ENCODE peak calls at places on chromosomes 16 and 17, in nine cellular contexts. One of them, this sample, is unnamed.

GRCh38 chr17:61065263-61065773 is 334.3 kb upstream of the TBX2 start:
- DNase-seq in uterus: no peak
- DNase-seq in A549: peak; percentile 10
- DNase-seq in HepG2: peak; percentile 86
- DNase-seq in tibial nerve: no peak
- DNase-seq in ascending aorta: no peak
- DNase-seq in brain microvascular endothelial cell: peak; percentile 61
- DNase-seq in dorsolateral prefrontal cortex: no peak
- DNase-seq in pancreas: no peak
- DNase-seq in this sample: no peak

GRCh38 chr17:14270508-14270907 is 30.4 kb upstream of the HS3ST3B1 start:
- DNase-seq in brain microvascular endothelial cell: no peak
- DNase-seq in uterus: no peak
- DNase-seq in pancreas: no peak
- DNase-seq in HepG2: no peak
- DNase-seq in ascending aorta: no peak
- DNase-seq in tibial nerve: no peak
- DNase-seq in A549: no peak
- DNase-seq in dorsolateral prefrontal cortex: no peak
- DNase-seq in this sample: no peak

GRCh38 chr17:19705201-19705600 is 11.2 kb downstream of the SLC47A2 start:
- DNase-seq in ascending aorta: no peak
- DNase-seq in brain microvascular endothelial cell: no peak
- DNase-seq in dorsolateral prefrontal cortex: no peak
- DNase-seq in uterus: no peak
- DNase-seq in tibial nerve: no peak
- DNase-seq in pancreas: no peak
- DNase-seq in HepG2: no peak
- DNase-seq in A549: no peak
- DNase-seq in this sample: no peak

GRCh38 chr17:19386276-19386863 is 620 bp downstream of the MFAP4 start:
- DNase-seq in pancreas: no peak
- DNase-seq in ascending aorta: peak; percentile 86
- DNase-seq in dorsolateral prefrontal cortex: peak; percentile 26
- DNase-seq in HepG2: no peak
- DNase-seq in uterus: peak; percentile 91
- DNase-seq in brain microvascular endothelial cell: peak; percentile 66
- DNase-seq in A549: peak; percentile 79
- DNase-seq in tibial nerve: peak; percentile 62
- DNase-seq in this sample: peak; percentile 91

GRCh38 chr17:8442310-8442709 is 6.6 kb downstream of the NDEL1 start:
- DNase-seq in brain microvascular endothelial cell: no peak
- DNase-seq in HepG2: no peak
- DNase-seq in uterus: no peak
- DNase-seq in pancreas: no peak
- DNase-seq in dorsolateral prefrontal cortex: no peak
- DNase-seq in ascending aorta: no peak
- DNase-seq in tibial nerve: no peak
- DNase-seq in A549: no peak
- DNase-seq in this sample: no peak

GRCh38 chr17:43442711-43443110 is 41.1 kb upstream of the DHX8 start:
- DNase-seq in uterus: no peak
- DNase-seq in A549: no peak
- DNase-seq in tibial nerve: no peak
- DNase-seq in ascending aorta: no peak
- DNase-seq in HepG2: no peak
- DNase-seq in dorsolateral prefrontal cortex: no peak
- DNase-seq in brain microvascular endothelial cell: peak; percentile 25
- DNase-seq in pancreas: no peak
- DNase-seq in this sample: no peak

GRCh38 chr16:31727553-31727952 is 146.1 kb upstream of the ZNF267 start:
- DNase-seq in HepG2: no peak
- DNase-seq in A549: no peak
- DNase-seq in brain microvascular endothelial cell: no peak
- DNase-seq in pancreas: no peak
- DNase-seq in ascending aorta: no peak
- DNase-seq in uterus: no peak
- DNase-seq in dorsolateral prefrontal cortex: no peak
- DNase-seq in tibial nerve: no peak
- DNase-seq in this sample: no peak

GRCh38 chr16:17211797-17212196 is 259.0 kb downstream of the XYLT1 start:
- DNase-seq in tibial nerve: no peak
- DNase-seq in dorsolateral prefrontal cortex: no peak
- DNase-seq in HepG2: peak; percentile 34
- DNase-seq in brain microvascular endothelial cell: no peak
- DNase-seq in pancreas: no peak
- DNase-seq in A549: no peak
- DNase-seq in uterus: no peak
- DNase-seq in ascending aorta: no peak
- DNase-seq in this sample: no peak

GRCh38 chr17:78375401-78376079 is 2.9 kb upstream of the PGS1 start:
- DNase-seq in A549: no peak
- DNase-seq in HepG2: peak; percentile 89
- DNase-seq in brain microvascular endothelial cell: peak; percentile 86
- DNase-seq in uterus: peak; percentile 37
- DNase-seq in ascending aorta: peak; percentile 88
- DNase-seq in tibial nerve: no peak
- DNase-seq in dorsolateral prefrontal cortex: no peak
- DNase-seq in pancreas: no peak
- DNase-seq in this sample: no peak
- H3K4me3 ChIP-seq in A549: no peak overlapping the region
- H3K4me3 ChIP-seq in HepG2: peak overlapping the region; percentile 4
- H3K4me3 ChIP-seq in brain microvascular endothelial cell: no peak overlapping the region
- H3K4me3 ChIP-seq in uterus: no peak overlapping the region
- H3K4me3 ChIP-seq in ascending aorta: no peak overlapping the region
- H3K4me3 ChIP-seq in tibial nerve: no peak overlapping the region
- H3K4me3 ChIP-seq in dorsolateral prefrontal cortex: no peak overlapping the region
- H3K4me3 ChIP-seq in pancreas: no peak overlapping the region
- H3K4me3 ChIP-seq in this sample: peak overlapping the region; percentile 14

GRCh38 chr17:17700251-17700969 is 19.2 kb downstream of the RAI1 start:
- DNase-seq in ascending aorta: no peak
- DNase-seq in pancreas: no peak
- DNase-seq in A549: no peak
- DNase-seq in brain microvascular endothelial cell: no peak
- DNase-seq in dorsolateral prefrontal cortex: no peak
- DNase-seq in HepG2: no peak
- DNase-seq in tibial nerve: no peak
- DNase-seq in uterus: no peak
- DNase-seq in this sample: no peak

GRCh38 chr17:17701658-17702057 is 20.4 kb downstream of the RAI1 start:
- DNase-seq in tibial nerve: no peak
- DNase-seq in pancreas: no peak
- DNase-seq in uterus: no peak
- DNase-seq in A549: no peak
- DNase-seq in ascending aorta: no peak
- DNase-seq in dorsolateral prefrontal cortex: no peak
- DNase-seq in brain microvascular endothelial cell: no peak
- DNase-seq in HepG2: no peak
- DNase-seq in this sample: no peak

GRCh38 chr17:17702370-17702769 is 21.1 kb downstream of the RAI1 start:
- DNase-seq in ascending aorta: no peak
- DNase-seq in A549: no peak
- DNase-seq in brain microvascular endothelial cell: no peak
- DNase-seq in tibial nerve: no peak
- DNase-seq in uterus: no peak
- DNase-seq in dorsolateral prefrontal cortex: no peak
- DNase-seq in pancreas: no peak
- DNase-seq in HepG2: no peak
- DNase-seq in this sample: no peak

GRCh38 chr17:17702821-17703607 is 21.8 kb downstream of the RAI1 start:
- DNase-seq in pancreas: no peak
- DNase-seq in HepG2: peak; percentile 53
- DNase-seq in A549: no peak
- DNase-seq in ascending aorta: no peak
- DNase-seq in dorsolateral prefrontal cortex: no peak
- DNase-seq in uterus: no peak
- DNase-seq in brain microvascular endothelial cell: no peak
- DNase-seq in tibial nerve: no peak
- DNase-seq in this sample: no peak

GRCh38 chr17:17701112-17701511 is 19.9 kb downstream of the RAI1 start:
- DNase-seq in HepG2: no peak
- DNase-seq in brain microvascular endothelial cell: no peak
- DNase-seq in A549: no peak
- DNase-seq in ascending aorta: no peak
- DNase-seq in tibial nerve: no peak
- DNase-seq in pancreas: no peak
- DNase-seq in uterus: no peak
- DNase-seq in dorsolateral prefrontal cortex: no peak
- DNase-seq in this sample: no peak
- H3K27ac ChIP-seq in HepG2: no peak overlapping the region
- H3K27ac ChIP-seq in brain microvascular endothelial cell: no peak overlapping the region
- H3K27ac ChIP-seq in A549: peak overlapping the region; percentile 6
- H3K27ac ChIP-seq in ascending aorta: no peak overlapping the region
- H3K27ac ChIP-seq in tibial nerve: peak overlapping the region; percentile 95
- H3K27ac ChIP-seq in pancreas: no peak overlapping the region
- H3K27ac ChIP-seq in uterus: peak overlapping the region; percentile 76
- H3K27ac ChIP-seq in dorsolateral prefrontal cortex: no peak overlapping the region
- H3K27ac ChIP-seq in this sample: no peak overlapping the region

GRCh38 chr16:85479972-85480726 is 133.0 kb upstream of the GSE1 start:
- DNase-seq in brain microvascular endothelial cell: no peak
- DNase-seq in dorsolateral prefrontal cortex: no peak
- DNase-seq in uterus: no peak
- DNase-seq in pancreas: no peak
- DNase-seq in ascending aorta: no peak
- DNase-seq in tibial nerve: no peak
- DNase-seq in HepG2: no peak
- DNase-seq in A549: peak; percentile 94
- DNase-seq in this sample: no peak
- TF ChIP-seq CTCF in brain microvascular endothelial cell: peak; percentile 67
- TF ChIP-seq CTCF in dorsolateral prefrontal cortex: no peak
- TF ChIP-seq CTCF in uterus: no peak
- TF ChIP-seq CTCF in pancreas: peak; percentile 16
- TF ChIP-seq CTCF in ascending aorta: peak; percentile 19
- TF ChIP-seq CTCF in tibial nerve: no peak
- TF ChIP-seq CTCF in HepG2: peak; percentile 56
- TF ChIP-seq CTCF in A549: peak; percentile 73
- TF ChIP-seq CTCF in this sample: no peak

DNA sequence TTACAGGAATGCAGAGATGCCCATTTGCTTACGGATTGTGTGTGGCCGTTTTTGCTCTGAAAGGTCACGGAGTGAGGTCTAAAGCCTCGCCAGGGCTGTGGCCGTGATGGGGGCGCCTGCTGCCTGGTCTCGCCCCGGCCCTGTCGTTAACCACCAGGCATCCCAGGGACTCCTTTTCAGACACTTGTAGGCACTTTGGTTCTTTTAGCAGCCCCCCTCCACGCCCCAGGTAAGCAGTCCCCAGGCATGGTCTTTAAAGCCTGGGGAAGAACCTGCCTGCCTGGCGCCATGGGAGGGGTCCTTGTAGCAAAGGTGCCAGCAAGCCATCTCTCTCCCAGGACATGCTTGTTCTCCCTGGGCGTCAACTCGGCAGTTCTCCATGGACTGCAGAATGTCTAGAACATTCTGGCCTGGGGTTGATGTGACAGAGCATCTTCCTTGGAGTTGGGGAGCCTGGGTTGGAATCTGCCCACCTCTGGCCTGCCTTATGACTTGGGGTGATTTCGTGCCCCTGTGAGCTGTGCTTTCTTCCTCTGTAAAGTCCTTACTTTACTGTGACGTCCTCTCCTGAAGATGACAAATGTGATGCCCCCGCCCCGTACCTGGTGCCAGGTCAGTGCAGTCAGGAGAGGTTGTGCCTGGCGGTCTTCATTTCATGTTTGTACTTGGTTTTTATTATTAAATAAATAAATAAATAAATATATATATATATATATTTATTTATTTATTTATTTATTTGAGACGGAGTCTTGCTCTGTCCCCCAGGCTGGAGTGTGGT is 5.4 kb downstream of the KCTD5 start:
- DNase-seq in brain microvascular endothelial cell: no peak
- DNase-seq in ascending aorta: no peak
- DNase-seq in pancreas: no peak
- DNase-seq in HepG2: no peak
- DNase-seq in uterus: no peak
- DNase-seq in dorsolateral prefrontal cortex: no peak
- DNase-seq in A549: no peak
- DNase-seq in tibial nerve: no peak
- DNase-seq in this sample: no peak
- H3K4me3 ChIP-seq in brain microvascular endothelial cell: no peak overlapping the region
- H3K4me3 ChIP-seq in ascending aorta: no peak overlapping the region
- H3K4me3 ChIP-seq in pancreas: no peak overlapping the region
- H3K4me3 ChIP-seq in HepG2: no peak overlapping the region
- H3K4me3 ChIP-seq in uterus: no peak overlapping the region
- H3K4me3 ChIP-seq in dorsolateral prefrontal cortex: no peak overlapping the region
- H3K4me3 ChIP-seq in A549: no peak overlapping the region
- H3K4me3 ChIP-seq in tibial nerve: no peak overlapping the region
- H3K4me3 ChIP-seq in this sample: no peak overlapping the region

This sample was measured in coronary artery.